ENCODE peak calls at places on chromosomes 12 and 14, in six cellular contexts. L is A549, M is nephron progenitor cell, B is mucosa of descending colon, S is upper lobe of right lung, N is AG10803. C is an unnamed sample.
A peak's percentile ranks its signal among the peaks of the same experiment; 100 is the strongest.

GRCh38 chr12:12357697-12358476 is 1.0 kb downstream of the BORCS5 start:
- DNase-seq in M (no peak), L (no peak), N (no peak), S (no peak), B (no peak), C (peak; percentile 61)

GRCh38 chr14:92254786-92255185 is 68.2 kb upstream of the SLC24A4 start:
- DNase-seq in N (peak; percentile 14), M (peak; percentile 52), L (no peak), B (peak; percentile 58), S (peak; percentile 74), C (peak; percentile 10)

GRCh38 chr12:27333311-27334009 is 824 bp downstream of the BMAL2 start:
- DNase-seq in L (no peak), N (no peak), B (peak; percentile 71), S (peak; percentile 77), M (peak; percentile 43), C (peak; percentile 43)

GRCh38 chr12:123905319-123905925 is 67.2 kb downstream of the CCDC92 start:
- DNase-seq in L (peak; percentile 61), B (no peak), S (no peak), N (peak; percentile 85), M (peak; percentile 34), C (peak; percentile 75)

GRCh38 chr12:20527396-20528154 is 159.2 kb downstream of the PDE3A start:
- DNase-seq in S (no peak), M (no peak), N (no peak), L (peak; percentile 78), B (no peak), C (peak; percentile 9)

GRCh38 chr14:74737753-74738325 is 24.9 kb downstream of the FCF1 start:
- DNase-seq in N (peak; percentile 37), S (no peak), L (no peak), M (no peak), B (no peak), C (peak; percentile 54)

GRCh38 chr12:127263621-127264020 is 1003.3 kb upstream of the TMEM132C start:
- DNase-seq in B (no peak), N (peak; percentile 41), M (no peak), L (no peak), S (no peak), C (peak; percentile 79)

GRCh38 chr12:4148418-4149056 is 125.0 kb upstream of the CCND2 start:
- DNase-seq in B (peak; percentile 91), L (no peak), S (peak; percentile 76), M (no peak), N (no peak), C (no peak)

GRCh38 chr12:79858518-79858917 is 76.4 kb downstream of the PPP1R12A start:
- DNase-seq in N (peak; percentile 70), S (no peak), M (no peak), L (no peak), B (no peak), C (no peak)

GRCh38 chr12:104682790-104683279 is 226.1 kb downstream of the CHST11 start:
- DNase-seq in M (no peak), N (no peak), B (no peak), S (no peak), L (no peak), C (no peak)

GRCh38 chr14:95667251-95667693 is 19.0 kb upstream of the TCL1B start:
- DNase-seq in L (no peak), B (no peak), N (no peak), M (peak; percentile 25), S (no peak), C (no peak)

GRCh38 chr12:127813147-127813546 is 453.8 kb upstream of the TMEM132C start:
- DNase-seq in B (no peak), M (no peak), L (no peak), S (no peak), N (no peak), C (no peak)

GRCh38 chr12:62784576-62784975 is 150.4 kb downstream of the PPM1H start:
- DNase-seq in N (no peak), B (no peak), S (no peak), L (no peak), M (no peak), C (no peak)

GRCh38 chr14:93906341-93907329 is 20.5 kb upstream of the FAM181A start:
- DNase-seq in N (peak; percentile 30), L (peak; percentile 56), M (peak; percentile 72), S (peak; percentile 77), B (no peak), C (peak; percentile 11)

GRCh38 chr14:61429316-61429715 is 107.9 kb downstream of the PRKCH start:
- DNase-seq in M (no peak), B (no peak), L (no peak), S (no peak), N (no peak), C (no peak)

GRCh38 chr14:103067231-103067954 is 10.0 kb upstream of the CDC42BPB start:
- DNase-seq in L (no peak), N (peak; percentile 81), M (no peak), B (peak; percentile 69), S (no peak), C (peak; percentile 65)

GRCh38 chr14:95260537-95261440 is 58.9 kb downstream of the CLMN start:
- DNase-seq in N (peak; percentile 57), L (no peak), B (no peak), S (no peak), M (no peak), C (peak; percentile 26)

GRCh38 chr14:72745546-72745945 is 148.4 kb downstream of the DPF3 start:
- DNase-seq in N (peak; percentile 86), B (no peak), S (no peak), M (no peak), L (peak; percentile 15), C (peak; percentile 94)

GRCh38 chr14:22118894-22119477 is 445.4 kb upstream of the OR4E1 start:
- DNase-seq in L (no peak), B (no peak), M (no peak), N (no peak), S (no peak), C (no peak)

GRCh38 chr12:115489253-115489652 is 788.2 kb downstream of the MED13L start:
- DNase-seq in L (no peak), M (no peak), B (no peak), N (no peak), S (no peak), C (no peak)

GRCh38 chr12:130696377-130696776 is 19.7 kb downstream of the RIMBP2 start:
- DNase-seq in L (no peak), M (no peak), S (no peak), N (no peak), B (no peak), C (no peak)

GRCh38 chr12:130698106-130698505 is 18.0 kb downstream of the RIMBP2 start:
- DNase-seq in B (no peak), L (no peak), M (no peak), S (peak; percentile 33), N (no peak), C (no peak)

GRCh38 chr12:130689408-130690405 is 26.4 kb downstream of the RIMBP2 start:
- DNase-seq in M (no peak), L (no peak), B (no peak), N (no peak), S (no peak), C (no peak)

GRCh38 chr12:130700492-130701401 is 15.4 kb downstream of the RIMBP2 start:
- DNase-seq in S (peak; percentile 21), N (no peak), M (no peak), B (no peak), L (no peak), C (no peak)

DNA sequence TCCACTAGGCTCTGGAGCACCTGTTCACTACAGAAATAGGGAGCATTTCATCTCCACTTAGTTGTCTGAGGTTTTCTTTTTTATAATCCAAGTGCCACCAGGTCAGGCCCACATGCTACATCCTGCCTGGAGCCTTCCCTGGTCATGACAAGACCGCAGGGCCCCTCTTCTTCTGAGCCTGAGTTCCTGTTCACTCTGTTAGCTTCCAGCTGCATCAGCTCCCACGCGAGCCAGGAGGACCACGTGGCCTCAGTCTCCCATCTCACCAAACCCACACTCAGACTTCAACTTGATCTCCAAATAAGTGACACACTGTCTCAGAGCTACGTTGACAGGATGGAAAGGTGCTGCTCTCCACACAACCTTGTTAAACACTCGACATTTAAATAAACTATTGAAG is 21.0 kb downstream of the RIMBP2 start:
- DNase-seq in B (no peak), M (no peak), L (no peak), N (no peak), S (no peak), C (no peak)
- TF ChIP-seq CTCF in B (no peak), M (no peak), L (no peak), N (no peak), S (no peak), C (no peak)

GRCh38 chr12:125738211-125738610 is 673.0 kb downstream of the AACS start:
- DNase-seq in M (no peak), B (no peak), L (no peak), N (no peak), S (no peak), C (no peak)

GRCh38 chr12:125734137-125734536 is 668.9 kb downstream of the AACS start:
- DNase-seq in M (no peak), L (no peak), N (no peak), B (no peak), S (no peak), C (no peak)
- TF ChIP-seq CTCF in M (no peak), L (no peak), N (no peak), B (no peak), S (no peak), C (no peak)

GRCh38 chr12:110921262-110921661 is 883 bp upstream of the MYL2 start:
- DNase-seq in M (no peak), S (no peak), N (no peak), B (no peak), L (peak; percentile 31), C (peak; percentile 12)

GRCh38 chr12:110920324-110920910 is at the start of gene MYL2:
- DNase-seq in L (no peak), N (no peak), M (no peak), B (no peak), S (no peak), C (no peak)

GRCh38 chr12:110917467-110917866 is 2.9 kb downstream of the MYL2 start:
- DNase-seq in S (no peak), M (no peak), L (peak; percentile 82), B (no peak), N (peak; percentile 26), C (peak; percentile 8)

GRCh38 chr12:110917961-110918360 is 2.4 kb downstream of the MYL2 start:
- DNase-seq in S (no peak), N (no peak), L (no peak), B (no peak), M (no peak), C (no peak)

DNA sequence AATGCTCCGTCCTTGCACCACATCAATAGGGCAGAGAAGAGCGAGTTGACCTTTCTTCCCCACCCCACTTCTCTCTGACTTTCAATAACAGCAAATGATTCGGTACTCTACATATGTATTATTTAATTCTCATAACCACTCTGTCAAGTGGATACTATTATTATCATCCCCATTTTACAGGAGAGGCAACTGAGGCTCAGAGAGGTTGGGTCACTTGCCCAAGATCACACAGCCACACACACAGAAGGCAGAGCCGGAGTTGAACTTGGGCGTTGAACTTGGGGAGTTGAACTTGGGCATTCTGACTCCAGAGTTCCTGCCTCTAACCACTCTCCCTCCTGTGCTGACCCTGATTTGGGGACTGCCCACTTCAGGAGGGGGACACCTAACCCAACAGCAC is 659 bp downstream of the MYL2 start:
- DNase-seq in S (no peak), N (no peak), L (no peak), M (no peak), B (no peak), C (no peak)
- TF ChIP-seq CTCF in S (no peak), N (no peak), L (no peak), M (no peak), B (no peak), C (no peak)

GRCh38 chr12:130192667-130193345 is 30.5 kb downstream of the FZD10 start:
- DNase-seq in B (no peak), S (no peak), L (no peak), N (no peak), M (no peak), C (no peak)
- TF ChIP-seq CTCF in B (no peak), S (no peak), L (no peak), N (no peak), M (no peak), C (no peak)